ENCODE peak calls at places on chromosomes 12 and 14, in five cellular contexts. E is activated T-cell treated with anti-CD3 and anti-CD28 coated beads for 1 hour; D is stimulated activated CD4-positive, alpha-beta T cell treated with anti-CD3 and anti-CD28 coated beads, Interleukin-15, amount 100 ng/mL, for 1 hour; B is SK-N-DZ; W is IMR-90. O is an unnamed sample.

GRCh38 chr14:60807971-60808370 is 73.4 kb downstream of the MNAT1 start:
- DNase-seq in W (peak), E (no peak), B (no peak), D (no peak), O (no peak)

GRCh38 chr12:90741611-90742010 is 213.4 kb downstream of the CCER1 start:
- DNase-seq in B (no peak), W (no peak), E (no peak), D (no peak), O (no peak)

GRCh38 chr12:20561886-20562285 is 133.2 kb upstream of the SLCO1C1 start:
- DNase-seq in E (no peak), B (no peak), W (peak), D (no peak), O (no peak)

GRCh38 chr14:88535813-88536212 is 19.0 kb downstream of the PTPN21 start:
- DNase-seq in B (no peak), E (no peak), D (no peak), W (no peak), O (no peak)

GRCh38 chr14:94696518-94696917 is 73.4 kb downstream of the GSC start:
- DNase-seq in B (no peak), D (no peak), E (no peak), W (no peak), O (no peak)

GRCh38 chr14:102758087-102758486 is 19.2 kb upstream of the TRAF3 start:
- DNase-seq in E (no peak), B (no peak), D (no peak), W (no peak), O (no peak)

GRCh38 chr14:104107611-104108569 is 22.4 kb downstream of the ASPG start:
- DNase-seq in W (no peak), D (no peak), E (no peak), B (no peak), O (peak)

GRCh38 chr14:28765907-28766504 is 581 bp upstream of the FOXG1 start:
- DNase-seq in W (no peak), D (no peak), E (no peak), B (peak), O (no peak)

GRCh38 chr12:61654698-61655097 is 605.5 kb upstream of the USP15 start:
- DNase-seq in D (no peak), W (no peak), E (no peak), B (peak), O (no peak)